ENCODE peak calls at places on chromosomes 5 and 9, in six cellular contexts. One of them, this sample, is unnamed.

GRCh38 chr9:18478517-18479361 is 4.8 kb downstream of the ADAMTSL1 start:
- DNase-seq in cardiac muscle cell: peak
- DNase-seq in type B pancreatic cell: no peak
- DNase-seq in HFF-Myc: no peak
- DNase-seq in OCI-LY7: no peak
- DNase-seq in MCF 10A: peak
- DNase-seq in this sample: no peak

GRCh38 chr9:124220551-124221451 is 36.9 kb upstream of the NEK6 start:
- DNase-seq in type B pancreatic cell: no peak
- DNase-seq in MCF 10A: peak
- DNase-seq in HFF-Myc: no peak
- DNase-seq in cardiac muscle cell: no peak
- DNase-seq in OCI-LY7: no peak
- DNase-seq in this sample: no peak

GRCh38 chr5:170650850-170651249 is 132.7 kb upstream of the GABRP start:
- DNase-seq in HFF-Myc: no peak
- DNase-seq in cardiac muscle cell: no peak
- DNase-seq in MCF 10A: no peak
- DNase-seq in OCI-LY7: no peak
- DNase-seq in type B pancreatic cell: no peak
- DNase-seq in this sample: no peak

GRCh38 chr5:65625743-65626142 is 916 bp downstream of the SHLD3 start:
- DNase-seq in MCF 10A: peak
- DNase-seq in type B pancreatic cell: no peak
- DNase-seq in OCI-LY7: no peak
- DNase-seq in HFF-Myc: no peak
- DNase-seq in cardiac muscle cell: no peak
- DNase-seq in this sample: no peak

GRCh38 chr5:149735066-149735465 is 5.0 kb downstream of the PPARGC1B start:
- DNase-seq in OCI-LY7: no peak
- DNase-seq in type B pancreatic cell: no peak
- DNase-seq in cardiac muscle cell: no peak
- DNase-seq in HFF-Myc: no peak
- DNase-seq in MCF 10A: peak
- DNase-seq in this sample: no peak

GRCh38 chr5:154316223-154316967 is 125.9 kb downstream of the GALNT10 start:
- DNase-seq in HFF-Myc: no peak
- DNase-seq in cardiac muscle cell: no peak
- DNase-seq in type B pancreatic cell: no peak
- DNase-seq in OCI-LY7: no peak
- DNase-seq in MCF 10A: no peak
- DNase-seq in this sample: no peak

GRCh38 chr5:115194671-115195070 is 25.0 kb upstream of the TRIM36 start:
- DNase-seq in cardiac muscle cell: no peak
- DNase-seq in HFF-Myc: peak
- DNase-seq in MCF 10A: no peak
- DNase-seq in OCI-LY7: no peak
- DNase-seq in type B pancreatic cell: no peak
- DNase-seq in this sample: no peak

GRCh38 chr5:159961176-159961689 is 45.0 kb downstream of the ADRA1B start:
- DNase-seq in cardiac muscle cell: no peak
- DNase-seq in HFF-Myc: no peak
- DNase-seq in type B pancreatic cell: no peak
- DNase-seq in MCF 10A: no peak
- DNase-seq in OCI-LY7: no peak
- DNase-seq in this sample: no peak

GRCh38 chr9:133677126-133678010 is 41.2 kb downstream of the DBH start:
- DNase-seq in OCI-LY7: no peak
- DNase-seq in cardiac muscle cell: no peak
- DNase-seq in HFF-Myc: no peak
- DNase-seq in type B pancreatic cell: no peak
- DNase-seq in MCF 10A: no peak
- DNase-seq in this sample: no peak

GRCh38 chr5:154782326-154782725 is 27.1 kb downstream of the LARP1 start:
- DNase-seq in cardiac muscle cell: peak
- DNase-seq in HFF-Myc: no peak
- DNase-seq in type B pancreatic cell: no peak
- DNase-seq in MCF 10A: no peak
- DNase-seq in OCI-LY7: no peak
- DNase-seq in this sample: no peak

GRCh38 chr5:141995656-141996055 is 17.2 kb downstream of the GNPDA1 start:
- DNase-seq in MCF 10A: no peak
- DNase-seq in OCI-LY7: no peak
- DNase-seq in cardiac muscle cell: no peak
- DNase-seq in type B pancreatic cell: no peak
- DNase-seq in HFF-Myc: no peak
- DNase-seq in this sample: no peak

GRCh38 chr5:10686890-10687289 is 74.1 kb downstream of the DAP start:
- DNase-seq in cardiac muscle cell: no peak
- DNase-seq in type B pancreatic cell: no peak
- DNase-seq in MCF 10A: no peak
- DNase-seq in HFF-Myc: no peak
- DNase-seq in OCI-LY7: no peak
- DNase-seq in this sample: no peak

GRCh38 chr5:170584446-170584845 is 80.6 kb downstream of the KCNIP1 start:
- DNase-seq in type B pancreatic cell: no peak
- DNase-seq in OCI-LY7: no peak
- DNase-seq in HFF-Myc: no peak
- DNase-seq in cardiac muscle cell: no peak
- DNase-seq in MCF 10A: no peak
- DNase-seq in this sample: no peak

GRCh38 chr9:93810028-93810971 is 144.9 kb downstream of the BARX1 start:
- DNase-seq in HFF-Myc: no peak
- DNase-seq in OCI-LY7: no peak
- DNase-seq in cardiac muscle cell: peak
- DNase-seq in type B pancreatic cell: peak
- DNase-seq in MCF 10A: no peak
- DNase-seq in this sample: no peak
- TF ChIP-seq CTCF in HFF-Myc: no peak
- TF ChIP-seq CTCF in OCI-LY7: no peak
- TF ChIP-seq CTCF in cardiac muscle cell: no peak
- TF ChIP-seq CTCF in type B pancreatic cell: no peak
- TF ChIP-seq CTCF in MCF 10A: no peak
- TF ChIP-seq CTCF in this sample: no peak

GRCh38 chr9:94806307-94806893 is 79.9 kb downstream of the AOPEP start:
- DNase-seq in OCI-LY7: no peak
- DNase-seq in type B pancreatic cell: no peak
- DNase-seq in MCF 10A: no peak
- DNase-seq in HFF-Myc: no peak
- DNase-seq in cardiac muscle cell: no peak
- DNase-seq in this sample: no peak
- TF ChIP-seq CTCF in OCI-LY7: no peak
- TF ChIP-seq CTCF in type B pancreatic cell: no peak
- TF ChIP-seq CTCF in MCF 10A: no peak
- TF ChIP-seq CTCF in HFF-Myc: no peak
- TF ChIP-seq CTCF in cardiac muscle cell: no peak
- TF ChIP-seq CTCF in this sample: no peak

DNA sequence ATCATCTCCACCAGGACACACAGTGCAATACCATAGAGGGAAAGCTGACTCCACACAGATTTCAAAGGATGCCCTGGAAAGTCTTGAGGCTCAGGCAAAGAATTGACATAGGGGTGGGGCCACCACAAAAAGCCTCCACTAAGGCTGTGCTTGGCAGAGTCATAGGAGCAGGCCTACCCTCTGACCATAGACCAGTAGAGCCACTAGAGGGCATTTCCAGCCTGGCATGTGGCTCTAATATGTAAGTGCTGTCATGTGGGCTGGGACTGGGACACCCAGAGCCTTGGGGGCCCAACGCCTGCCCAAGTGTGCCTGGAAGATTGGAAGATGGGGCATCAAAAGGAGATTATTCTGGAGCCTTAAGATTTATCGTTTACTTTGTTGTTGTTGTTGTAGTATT is 726.0 kb downstream of the DNAH5 start:
- DNase-seq in HFF-Myc: no peak
- DNase-seq in OCI-LY7: no peak
- DNase-seq in MCF 10A: peak
- DNase-seq in type B pancreatic cell: no peak
- DNase-seq in cardiac muscle cell: no peak
- DNase-seq in this sample: no peak
- TF ChIP-seq CTCF in HFF-Myc: no peak
- TF ChIP-seq CTCF in OCI-LY7: no peak
- TF ChIP-seq CTCF in MCF 10A: peak
- TF ChIP-seq CTCF in type B pancreatic cell: no peak
- TF ChIP-seq CTCF in cardiac muscle cell: no peak
- TF ChIP-seq CTCF in this sample: peak

GRCh38 chr5:74313896-74314295 is 326.6 kb downstream of the ENC1 start:
- DNase-seq in cardiac muscle cell: no peak
- DNase-seq in OCI-LY7: no peak
- DNase-seq in type B pancreatic cell: no peak
- DNase-seq in HFF-Myc: no peak
- DNase-seq in MCF 10A: no peak
- DNase-seq in this sample: no peak

GRCh38 chr5:74314906-74315305 is 325.6 kb downstream of the ENC1 start:
- DNase-seq in HFF-Myc: no peak
- DNase-seq in MCF 10A: no peak
- DNase-seq in OCI-LY7: no peak
- DNase-seq in type B pancreatic cell: no peak
- DNase-seq in cardiac muscle cell: no peak
- DNase-seq in this sample: no peak

GRCh38 chr5:74310967-74311930 is 329.3 kb downstream of the ENC1 start:
- DNase-seq in OCI-LY7: no peak
- DNase-seq in HFF-Myc: no peak
- DNase-seq in MCF 10A: no peak
- DNase-seq in type B pancreatic cell: no peak
- DNase-seq in cardiac muscle cell: no peak
- DNase-seq in this sample: no peak

GRCh38 chr5:74311961-74312360 is 328.6 kb downstream of the ENC1 start:
- DNase-seq in HFF-Myc: no peak
- DNase-seq in cardiac muscle cell: no peak
- DNase-seq in OCI-LY7: no peak
- DNase-seq in type B pancreatic cell: no peak
- DNase-seq in MCF 10A: no peak
- DNase-seq in this sample: no peak

GRCh38 chr5:74312746-74313145 is 327.8 kb downstream of the ENC1 start:
- DNase-seq in HFF-Myc: no peak
- DNase-seq in type B pancreatic cell: no peak
- DNase-seq in cardiac muscle cell: no peak
- DNase-seq in MCF 10A: no peak
- DNase-seq in OCI-LY7: no peak
- DNase-seq in this sample: no peak
- TF ChIP-seq CTCF in HFF-Myc: no peak
- TF ChIP-seq CTCF in type B pancreatic cell: no peak
- TF ChIP-seq CTCF in cardiac muscle cell: no peak
- TF ChIP-seq CTCF in MCF 10A: no peak
- TF ChIP-seq CTCF in OCI-LY7: no peak
- TF ChIP-seq CTCF in this sample: no peak

DNA sequence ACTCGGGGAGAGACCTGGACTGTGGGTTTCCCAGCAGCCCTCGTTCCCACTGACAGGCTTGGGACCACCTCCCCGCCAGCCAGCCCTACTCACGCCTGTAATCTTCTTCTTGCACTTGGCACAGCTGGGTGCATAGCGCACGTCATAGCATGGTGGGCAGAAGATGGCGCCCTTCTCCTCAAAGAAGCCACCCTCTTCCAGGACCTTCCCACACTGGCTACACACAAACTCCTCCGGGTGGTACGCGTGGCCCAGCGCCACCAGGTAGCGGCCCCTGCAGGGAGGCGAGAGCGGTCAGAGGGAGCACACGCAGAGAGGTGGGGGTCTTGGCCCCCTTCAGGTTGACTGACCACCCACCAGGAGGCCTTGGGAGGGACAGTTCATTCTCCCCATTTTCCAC is 9.4 kb downstream of the PDLIM7 start:
- DNase-seq in OCI-LY7: peak
- DNase-seq in type B pancreatic cell: no peak
- DNase-seq in HFF-Myc: no peak
- DNase-seq in cardiac muscle cell: no peak
- DNase-seq in MCF 10A: no peak
- DNase-seq in this sample: no peak
- TF ChIP-seq CTCF in OCI-LY7: peak
- TF ChIP-seq CTCF in type B pancreatic cell: no peak
- TF ChIP-seq CTCF in HFF-Myc: no peak
- TF ChIP-seq CTCF in cardiac muscle cell: no peak
- TF ChIP-seq CTCF in MCF 10A: no peak
- TF ChIP-seq CTCF in this sample: no peak

DNA sequence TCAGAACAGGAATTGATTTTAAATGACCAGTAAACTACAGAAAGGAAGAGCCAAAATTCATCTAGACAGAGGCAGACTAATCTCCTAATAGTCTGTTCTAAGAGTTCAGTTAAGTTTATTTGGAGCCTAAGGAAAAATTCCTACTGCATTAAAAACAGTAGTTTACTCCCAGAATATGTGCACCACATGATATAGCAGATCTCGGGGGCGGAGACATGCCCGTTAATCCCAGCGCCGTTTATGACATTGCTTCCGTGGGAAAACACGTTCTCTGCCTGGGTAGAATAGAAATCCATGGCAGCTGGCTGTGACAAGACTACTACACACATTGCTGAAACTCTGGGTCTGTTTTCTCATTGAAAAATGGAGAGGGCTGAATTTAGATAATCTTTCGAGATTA is 11.4 kb downstream of the HABP4 start:
- DNase-seq in HFF-Myc: no peak
- DNase-seq in OCI-LY7: no peak
- DNase-seq in MCF 10A: no peak
- DNase-seq in cardiac muscle cell: no peak
- DNase-seq in type B pancreatic cell: no peak
- DNase-seq in this sample: no peak
- TF ChIP-seq CTCF in HFF-Myc: no peak
- TF ChIP-seq CTCF in OCI-LY7: no peak
- TF ChIP-seq CTCF in MCF 10A: no peak
- TF ChIP-seq CTCF in cardiac muscle cell: no peak
- TF ChIP-seq CTCF in type B pancreatic cell: no peak
- TF ChIP-seq CTCF in this sample: no peak

GRCh38 chr5:116685069-116685468 is 110.4 kb upstream of the SEMA6A start:
- DNase-seq in OCI-LY7: no peak
- DNase-seq in MCF 10A: no peak
- DNase-seq in type B pancreatic cell: no peak
- DNase-seq in cardiac muscle cell: peak
- DNase-seq in HFF-Myc: no peak
- DNase-seq in this sample: no peak
- TF ChIP-seq CTCF in OCI-LY7: no peak
- TF ChIP-seq CTCF in MCF 10A: no peak
- TF ChIP-seq CTCF in type B pancreatic cell: no peak
- TF ChIP-seq CTCF in cardiac muscle cell: no peak
- TF ChIP-seq CTCF in HFF-Myc: no peak
- TF ChIP-seq CTCF in this sample: no peak

DNA sequence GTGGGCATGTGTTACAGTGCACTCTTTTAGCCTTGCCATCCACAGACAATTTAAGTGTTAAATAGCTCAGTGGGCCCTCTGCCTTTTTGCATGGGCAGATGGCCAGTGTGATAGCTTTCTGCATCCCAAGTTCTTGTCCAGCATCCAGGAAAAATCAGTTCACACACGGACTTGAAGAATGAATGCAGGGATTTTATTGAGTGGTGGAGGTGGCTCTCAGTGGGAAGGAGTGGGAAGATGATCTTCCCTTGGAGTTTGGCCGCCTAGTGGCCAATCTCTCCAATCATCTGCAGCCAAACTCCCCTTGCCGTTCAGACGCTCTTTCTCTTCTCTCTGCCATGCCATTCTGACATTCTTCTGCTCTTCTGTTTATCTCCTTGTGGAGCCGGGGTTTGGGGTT is 322.4 kb upstream of the GRAMD2B start:
- DNase-seq in HFF-Myc: no peak
- DNase-seq in cardiac muscle cell: peak
- DNase-seq in MCF 10A: no peak
- DNase-seq in OCI-LY7: no peak
- DNase-seq in type B pancreatic cell: no peak
- DNase-seq in this sample: no peak
- TF ChIP-seq CTCF in HFF-Myc: peak
- TF ChIP-seq CTCF in cardiac muscle cell: peak
- TF ChIP-seq CTCF in MCF 10A: no peak
- TF ChIP-seq CTCF in OCI-LY7: peak
- TF ChIP-seq CTCF in type B pancreatic cell: peak
- TF ChIP-seq CTCF in this sample: peak